ENCODE peak calls at places on chromosomes 16 and 17, in eight cellular contexts. F, N, U, H, P, Z, W and M are unnamed samples.

GRCh38 chr17:68775338-68775737 is 174.2 kb upstream of the FAM20A start:
- DNase-seq in Z (no peak), N (no peak), F (no peak), P (no peak), U (no peak), H (no peak), W (no peak), M (peak)

GRCh38 chr17:63497708-63498483 is 21.0 kb downstream of the ACE start:
- DNase-seq in H (no peak), U (no peak), F (no peak), Z (no peak), P (peak), N (no peak), W (no peak), M (peak)

GRCh38 chr17:69466905-69467630 is 52.6 kb downstream of the MAP2K6 start:
- DNase-seq in Z (peak), F (no peak), H (no peak), P (peak), N (no peak), W (no peak), U (no peak), M (no peak)

GRCh38 chr16:89422527-89422904 is 67.8 kb downstream of the ANKRD11 start:
- DNase-seq in P (no peak), U (no peak), F (no peak), Z (no peak), H (no peak), N (no peak), W (no peak), M (no peak)

GRCh38 chr16:51577621-51578303 is 426.7 kb upstream of the SALL1 start:
- DNase-seq in F (no peak), H (no peak), N (no peak), W (no peak), P (no peak), Z (no peak), U (no peak), M (peak)

GRCh38 chr16:64626771-64627170 is 495.1 kb downstream of the CDH11 start:
- DNase-seq in H (no peak), F (peak), Z (no peak), P (no peak), N (no peak), U (no peak), W (no peak), M (peak)

GRCh38 chr17:77451894-77452852 is 311.4 kb downstream of the SEC14L1 start:
- DNase-seq in W (no peak), F (no peak), Z (peak), U (no peak), N (no peak), H (no peak), P (peak), M (peak)

GRCh38 chr16:27237229-27238015 is 31.1 kb downstream of the NSMCE1 start:
- DNase-seq in W (peak), N (peak), F (no peak), Z (peak), P (no peak), H (peak), U (no peak), M (peak)

GRCh38 chr17:46811978-46812583 is 6.4 kb downstream of the WNT3 start:
- DNase-seq in W (no peak), H (no peak), F (peak), P (no peak), Z (peak), U (no peak), N (no peak), M (peak)

GRCh38 chr16:12531937-12532336 is 271.8 kb downstream of the CPPED1 start:
- DNase-seq in Z (peak), U (no peak), P (no peak), F (no peak), H (no peak), W (no peak), N (no peak), M (peak)

GRCh38 chr17:7882629-7883028 is 6.0 kb upstream of the CHD3 start:
- DNase-seq in P (no peak), W (no peak), F (no peak), H (no peak), Z (no peak), U (no peak), N (no peak), M (peak)

GRCh38 chr17:1313270-1314005 is 34.0 kb downstream of the TRARG1 start:
- DNase-seq in H (no peak), F (no peak), P (no peak), W (no peak), N (no peak), Z (no peak), U (no peak), M (peak)

GRCh38 chr17:68634345-68634876 is 33.2 kb upstream of the FAM20A start:
- DNase-seq in P (no peak), W (no peak), Z (no peak), U (no peak), F (no peak), N (no peak), H (no peak), M (no peak)

GRCh38 chr17:47720754-47721533 is 12.1 kb upstream of the TBX21 start:
- DNase-seq in Z (peak), W (peak), U (peak), P (no peak), H (peak), F (no peak), N (peak), M (no peak)

GRCh38 chr17:77002103-77003045 is 134.2 kb downstream of the MGAT5B start:
- DNase-seq in F (no peak), W (no peak), U (no peak), H (no peak), P (no peak), Z (peak), N (no peak), M (peak)

GRCh38 chr17:81183316-81183715 is 17.3 kb upstream of the AATK start:
- DNase-seq in N (no peak), W (no peak), U (no peak), F (no peak), Z (no peak), H (no peak), P (no peak), M (no peak)

GRCh38 chr16:57600048-57600835 is 28.2 kb upstream of the ADGRG1 start:
- DNase-seq in Z (peak), F (no peak), H (no peak), U (no peak), W (no peak), N (no peak), P (peak), M (peak)

GRCh38 chr17:48604770-48605329 is at the start of gene HOXB6:
- DNase-seq in P (no peak), F (no peak), N (no peak), H (no peak), Z (no peak), W (no peak), U (no peak), M (peak)

GRCh38 chr16:53726625-53727024 is 22.7 kb downstream of the FTO start:
- DNase-seq in Z (no peak), P (peak), H (no peak), W (no peak), N (no peak), F (no peak), U (no peak), M (peak)

GRCh38 chr16:15575293-15576049 is 67.5 kb downstream of the MARF1 start:
- DNase-seq in W (no peak), H (no peak), N (no peak), U (no peak), Z (no peak), P (no peak), F (no peak), M (no peak)

GRCh38 chr16:67748791-67749282 is 29.7 kb upstream of the GFOD2 start:
- DNase-seq in W (no peak), P (no peak), U (no peak), F (no peak), N (no peak), H (no peak), Z (no peak), M (no peak)

GRCh38 chr17:77098884-77099545 is 41.8 kb upstream of the SEC14L1 start:
- DNase-seq in N (peak), W (peak), U (no peak), F (peak), P (no peak), H (no peak), Z (peak), M (peak)

GRCh38 chr16:57941016-57941656 is 29.8 kb downstream of the CNGB1 start:
- DNase-seq in U (no peak), N (no peak), H (no peak), W (no peak), P (no peak), F (no peak), Z (peak), M (peak)

GRCh38 chr16:86965331-86965730 is 351.9 kb downstream of the C16orf95 start:
- DNase-seq in F (no peak), Z (no peak), P (peak), H (no peak), W (no peak), U (no peak), N (no peak), M (no peak)

GRCh38 chr16:85448557-85449194 is 164.4 kb upstream of the GSE1 start:
- DNase-seq in H (peak), Z (no peak), F (no peak), N (peak), W (peak), P (peak), U (no peak), M (no peak)

GRCh38 chr16:50463581-50464324 is 84.4 kb upstream of the NKD1 start:
- DNase-seq in U (no peak), Z (no peak), W (no peak), N (no peak), H (no peak), F (no peak), P (no peak), M (no peak)

GRCh38 chr16:20812510-20812909 is 6.2 kb downstream of the REXO5 start:
- DNase-seq in Z (no peak), F (no peak), N (no peak), P (no peak), H (no peak), W (no peak), U (no peak), M (no peak)

GRCh38 chr16:79008036-79008868 is 592.3 kb downstream of the MAF start:
- DNase-seq in H (no peak), Z (no peak), N (no peak), F (no peak), U (no peak), W (no peak), P (no peak), M (no peak)

GRCh38 chr16:54289242-54290051 is 2.9 kb upstream of the IRX3 start:
- DNase-seq in N (no peak), W (no peak), U (no peak), H (no peak), F (no peak), P (peak), Z (no peak), M (no peak)

GRCh38 chr17:47816947-47817346 is 4.6 kb downstream of the OSBPL7 start:
- DNase-seq in W (no peak), F (no peak), H (no peak), P (no peak), U (no peak), Z (no peak), N (no peak), M (no peak)

GRCh38 chr17:17181666-17182600 is 24.2 kb downstream of the PLD6 start:
- DNase-seq in P (no peak), N (peak), U (no peak), W (no peak), F (no peak), Z (no peak), H (no peak), M (no peak)

GRCh38 chr17:28151001-28151400 is 108.5 kb downstream of the NLK start:
- DNase-seq in U (no peak), H (no peak), N (no peak), P (no peak), W (no peak), F (no peak), Z (no peak), M (no peak)

GRCh38 chr16:70448075-70448474 is 6.3 kb upstream of the FCSK start:
- DNase-seq in F (no peak), P (no peak), U (no peak), N (no peak), W (no peak), Z (no peak), H (no peak), M (no peak)

GRCh38 chr17:5019475-5019956 is 15.7 kb downstream of the SLC52A1 start:
- DNase-seq in N (peak), P (no peak), W (no peak), U (no peak), F (no peak), Z (peak), H (peak), M (peak)

GRCh38 chr17:79600071-79600470 is 10.8 kb downstream of the RBFOX3 start:
- DNase-seq in W (no peak), N (no peak), P (no peak), Z (no peak), U (no peak), F (no peak), H (no peak), M (no peak)

GRCh38 chr17:43897827-43898226 is 9.5 kb downstream of the MPP2 start:
- DNase-seq in H (no peak), W (no peak), F (no peak), P (no peak), U (no peak), Z (no peak), N (no peak), M (no peak)

GRCh38 chr17:50115744-50116143 is 14.2 kb downstream of the SAMD14 start:
- DNase-seq in H (no peak), F (no peak), N (no peak), P (no peak), U (no peak), W (no peak), Z (no peak), M (no peak)

GRCh38 chr17:76844485-76844829 is 23.7 kb upstream of the MGAT5B start:
- DNase-seq in Z (no peak), N (no peak), F (no peak), W (no peak), H (no peak), P (no peak), U (no peak), M (no peak)

GRCh38 chr17:35889818-35890773 is 9.9 kb upstream of the CCL5 start:
- DNase-seq in U (no peak), H (no peak), F (peak), N (peak), P (no peak), W (no peak), Z (peak), M (peak)